ENCODE peak calls at places on chromosomes 7 and 10, in four cellular contexts. T, K, B and U are unnamed samples.

GRCh38 chr10:70053896-70054641 is 1.4 kb downstream of the MACROH2A2 start:
- DNase-seq in T (peak), K (no peak), B (no peak), U (peak)

GRCh38 chr7:42494199-42494710 is 257.2 kb upstream of the GLI3 start:
- DNase-seq in T (no peak), K (no peak), B (no peak), U (no peak)

GRCh38 chr10:80460399-80461207 is 6.5 kb downstream of the TSPAN14 start:
- DNase-seq in T (no peak), K (peak), B (peak), U (peak)

GRCh38 chr10:62734781-62735463 is 69.6 kb upstream of the ADO start:
- DNase-seq in T (no peak), K (no peak), B (no peak), U (no peak)

GRCh38 chr10:60335708-60336107 is 54.0 kb downstream of the ANK3 start:
- DNase-seq in T (no peak), K (no peak), B (no peak), U (no peak)

GRCh38 chr7:14398531-14398930 is 409.1 kb upstream of the ETV1 start:
- DNase-seq in T (no peak), K (no peak), B (no peak), U (no peak)

GRCh38 chr7:151864561-151864960 is 12.4 kb downstream of the PRKAG2 start:
- DNase-seq in T (no peak), K (no peak), B (no peak), U (no peak)

GRCh38 chr7:94883676-94884075 is 23.7 kb upstream of the PPP1R9A start:
- DNase-seq in T (no peak), K (no peak), B (no peak), U (no peak)

GRCh38 chr10:72109619-72110215 is 21.4 kb upstream of the SPOCK2 start:
- DNase-seq in T (no peak), K (no peak), B (no peak), U (no peak)

GRCh38 chr10:50447691-50448090 is 176.1 kb downstream of the SGMS1 start:
- DNase-seq in T (no peak), K (peak), B (no peak), U (no peak)

GRCh38 chr10:97574374-97575100 is 2.0 kb downstream of the ANKRD2 start:
- DNase-seq in T (peak), K (peak), B (no peak), U (peak)

GRCh38 chr10:132630666-132631347 is 93.2 kb downstream of the INPP5A start:
- DNase-seq in T (peak), K (no peak), B (peak), U (no peak)

GRCh38 chr10:19778996-19779395 is 37.2 kb upstream of the PLXDC2 start:
- DNase-seq in T (no peak), K (no peak), B (no peak), U (no peak)

GRCh38 chr10:8778713-8779112 is 724.2 kb downstream of the GATA3 start:
- DNase-seq in T (no peak), K (no peak), B (no peak), U (peak)

GRCh38 chr10:78502208-78502943 is 468.7 kb downstream of the RPS24 start:
- DNase-seq in T (no peak), K (peak), B (no peak), U (peak)

GRCh38 chr7:98880485-98880884 is 2.2 kb downstream of the TRRAP start:
- DNase-seq in T (no peak), K (no peak), B (no peak), U (no peak)

GRCh38 chr7:98879989-98880337 is 1.6 kb downstream of the TRRAP start:
- DNase-seq in T (no peak), K (no peak), B (no peak), U (no peak)

GRCh38 chr7:98878365-98879197 is at the start of gene TRRAP:
- DNase-seq in T (peak), K (peak), B (peak), U (peak)

GRCh38 chr7:98877692-98878364 is 504 bp upstream of the TRRAP start:
- DNase-seq in T (no peak), K (no peak), B (no peak), U (peak)

DNA sequence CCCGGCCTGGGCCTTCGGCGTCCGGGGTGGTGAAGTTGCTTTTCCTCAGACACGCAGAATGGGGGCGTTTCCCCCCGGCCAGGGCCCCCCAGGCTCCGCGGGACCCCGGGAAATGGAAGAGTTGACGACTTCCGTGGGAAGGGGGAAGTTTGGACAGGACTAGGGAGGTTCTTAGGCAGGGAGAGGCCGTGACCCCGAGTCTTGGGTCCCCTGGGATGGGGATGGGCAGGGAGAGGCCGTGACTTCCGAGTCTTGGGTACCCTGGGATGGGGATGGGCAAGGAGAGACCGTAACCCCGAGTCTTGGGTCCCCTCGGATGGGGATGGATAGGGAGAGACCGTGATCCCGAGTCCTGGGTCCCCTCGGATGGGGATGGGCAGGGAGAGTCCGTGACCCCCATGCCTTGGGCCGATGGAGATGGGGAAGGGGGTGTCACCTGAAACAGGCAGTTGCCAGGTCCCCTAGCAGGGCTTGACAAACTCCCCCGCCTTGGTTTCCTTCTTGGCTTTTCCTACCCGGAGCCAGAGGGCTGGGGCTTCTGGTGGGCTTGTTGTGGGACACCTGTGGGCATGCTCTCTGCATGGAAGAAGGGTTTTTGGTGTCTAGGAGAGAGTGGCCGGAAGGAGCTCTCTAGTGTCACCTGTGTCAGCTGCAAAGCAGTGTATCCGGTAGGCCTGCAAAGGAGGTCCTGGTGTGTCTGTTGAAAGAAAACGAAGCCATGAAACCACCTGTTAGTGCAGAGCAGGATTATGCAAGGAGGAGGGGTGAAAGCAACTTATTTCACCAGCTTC is 1.1 kb downstream of the TRRAP start:
- DNase-seq in T (no peak), K (no peak), B (no peak), U (peak)
- TF ChIP-seq CTCF in T (no peak), K (peak), B (no peak), U (peak)

DNA sequence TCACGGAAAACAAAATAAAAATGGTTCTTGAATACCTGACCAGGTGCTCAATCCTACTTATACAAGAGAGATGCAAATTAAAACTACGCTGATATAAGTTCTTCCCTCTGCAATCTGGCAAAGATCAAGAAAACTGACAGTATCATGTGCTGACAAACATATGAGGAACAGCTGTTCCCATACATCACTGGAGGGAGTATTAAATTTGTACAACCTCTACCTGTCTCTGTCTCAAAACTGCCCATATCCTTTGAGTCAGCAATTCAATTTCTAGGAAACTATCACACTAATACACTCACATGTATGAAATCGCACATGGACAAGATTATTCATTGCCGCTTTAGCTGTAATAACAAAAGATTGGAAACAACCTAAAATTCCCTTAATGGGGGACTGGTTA is 11.0 kb upstream of the IL6 start:
- DNase-seq in T (no peak), K (no peak), B (no peak), U (no peak)
- H3K27ac ChIP-seq in T (no peak), K (no peak), B (no peak), U (no peak)

GRCh38 chr10:91643700-91644099 is 10.8 kb upstream of the PPP1R3C start:
- DNase-seq in T (no peak), K (no peak), B (no peak), U (peak)
- TF ChIP-seq CTCF in T (peak), K (peak), B (no peak), U (peak)

GRCh38 chr7:11120068-11120664 is 146.5 kb downstream of the PHF14 start:
- DNase-seq in T (no peak), K (no peak), B (no peak), U (no peak)
- H3K27ac ChIP-seq in T (no peak), K (no peak), B (no peak), U (no peak)

DNA sequence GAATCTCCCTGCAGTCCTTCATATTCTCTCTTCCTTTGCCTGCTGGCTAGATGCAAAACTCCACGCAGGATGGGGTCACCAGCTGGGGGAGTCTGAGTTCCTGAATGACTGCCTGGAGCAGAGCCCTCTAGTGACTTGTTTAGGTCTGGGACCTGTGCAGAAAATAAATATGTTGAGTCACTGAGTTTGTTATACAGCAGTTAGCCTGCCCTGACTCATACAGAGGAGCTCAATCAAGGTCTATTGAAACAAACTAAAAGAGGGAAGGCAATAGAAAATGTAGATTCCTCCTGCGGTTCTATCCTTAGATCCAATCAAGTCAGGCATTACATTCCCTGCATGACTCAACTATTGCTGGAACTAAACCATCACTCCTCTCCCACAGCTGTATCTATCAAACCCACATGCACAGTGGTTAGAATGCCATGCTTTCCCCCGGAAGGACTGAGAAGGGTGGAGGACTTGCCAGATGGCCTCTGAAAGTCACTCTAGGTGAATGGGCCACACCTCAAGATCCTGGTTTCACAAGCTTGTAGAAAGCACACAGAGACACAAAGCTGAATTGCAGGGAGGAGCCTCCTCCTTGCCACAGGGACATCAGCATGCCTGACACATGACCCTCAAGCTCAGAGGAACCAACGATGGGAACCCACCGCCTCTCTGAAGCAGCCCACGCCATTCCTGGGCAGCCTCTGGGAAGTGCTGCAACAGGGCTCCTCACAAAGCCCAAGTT is 73.9 kb downstream of the SH3PXD2A start:
- DNase-seq in T (no peak), K (peak), B (no peak), U (no peak)
- TF ChIP-seq CTCF in T (peak), K (peak), B (no peak), U (peak)

DNA sequence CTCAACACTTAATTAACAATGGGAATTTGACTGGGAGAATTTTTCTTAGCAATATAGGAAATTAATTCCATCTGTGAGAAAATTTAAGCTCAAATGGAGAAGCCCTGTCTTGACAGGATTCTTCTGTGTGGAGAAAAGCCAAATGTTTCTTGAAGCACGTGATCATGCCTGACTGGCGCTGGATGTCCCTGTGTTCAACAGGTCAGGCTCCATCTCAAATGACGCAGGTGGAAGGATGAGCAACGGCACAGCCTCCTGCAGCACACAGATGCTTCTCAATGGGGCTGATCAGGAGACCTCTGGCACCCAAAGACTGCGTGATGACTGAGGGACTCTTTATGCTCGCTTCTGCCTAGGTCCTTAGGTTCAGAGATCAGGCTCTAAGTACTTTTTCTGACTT is 143.8 kb downstream of the RSU1 start:
- DNase-seq in T (no peak), K (no peak), B (no peak), U (no peak)
- H3K27ac ChIP-seq in T (no peak), K (no peak), B (no peak), U (no peak)

DNA sequence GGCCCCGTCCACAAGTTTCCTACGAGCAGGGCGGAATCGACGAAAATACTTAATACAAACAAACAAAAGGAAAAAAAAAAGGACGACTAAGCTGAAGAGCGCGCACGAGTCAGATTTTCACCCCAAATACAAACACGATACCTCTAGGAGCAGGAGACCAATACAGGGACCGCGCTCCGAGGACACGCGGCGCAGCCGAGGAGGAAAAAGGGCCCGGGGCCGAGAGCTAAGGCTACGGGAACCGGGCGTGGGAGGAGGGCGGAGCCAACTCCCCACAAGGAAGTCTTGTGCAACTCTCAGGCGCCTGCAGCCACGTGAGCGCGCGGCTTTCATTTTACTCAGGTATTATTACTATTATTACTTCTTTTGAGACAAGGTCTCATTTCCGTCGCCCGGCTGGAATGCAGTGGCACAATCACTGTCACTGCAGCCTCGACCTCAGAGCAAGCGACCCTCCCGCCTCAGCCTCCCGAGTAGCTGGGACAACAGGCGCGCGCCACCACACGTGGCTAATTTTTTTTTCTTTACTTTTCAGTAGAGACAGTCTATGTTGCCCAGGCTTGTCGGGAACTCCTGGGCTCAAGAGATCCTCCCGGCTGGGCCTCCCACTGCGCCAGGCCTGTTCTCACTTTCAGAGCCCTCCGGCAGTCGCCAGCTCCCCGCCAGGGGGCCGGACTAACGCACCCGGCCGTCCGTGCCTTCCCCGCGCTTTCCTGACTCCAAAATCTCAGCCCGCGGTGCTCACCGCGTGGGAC is 1.2 kb downstream of the HNRNPF start:
- DNase-seq in T (peak), K (peak), B (peak), U (peak)
- TF ChIP-seq CTCF in T (peak), K (peak), B (no peak), U (peak)

GRCh38 chr7:2080069-2080405 is 152.7 kb downstream of the MAD1L1 start:
- DNase-seq in T (no peak), K (no peak), B (no peak), U (no peak)

GRCh38 chr7:2082357-2083038 is 150.2 kb downstream of the MAD1L1 start:
- DNase-seq in T (no peak), K (peak), B (peak), U (no peak)

GRCh38 chr7:2079332-2080068 is 153.2 kb downstream of the MAD1L1 start:
- DNase-seq in T (no peak), K (no peak), B (no peak), U (no peak)

GRCh38 chr7:2083362-2083761 is 149.4 kb downstream of the MAD1L1 start:
- DNase-seq in T (no peak), K (no peak), B (no peak), U (no peak)

GRCh38 chr7:2081526-2082356 is 151.0 kb downstream of the MAD1L1 start:
- DNase-seq in T (no peak), K (no peak), B (no peak), U (no peak)
- H3K27ac ChIP-seq in T (no peak), K (peak), B (no peak), U (no peak)

GRCh38 chr7:1707756-1708611 is 37.9 kb downstream of the ELFN1 start:
- DNase-seq in T (no peak), K (no peak), B (no peak), U (peak)
- TF ChIP-seq CTCF in T (no peak), K (no peak), B (no peak), U (peak)